ENCODE peak calls at places on chromosomes 16 and 17, in four cellular contexts. One of them, this sample, is unnamed.

GRCh38 chr17:16486373-16487250 is 5.4 kb downstream of the LRRC75A start:
- DNase-seq in GM12878: no peak
- DNase-seq in WTC11: peak; percentile 50
- DNase-seq in HCT116: no peak
- DNase-seq in this sample: no peak

GRCh38 chr17:60167095-60167741 is 17.4 kb downstream of the CA4 start:
- DNase-seq in GM12878: no peak
- DNase-seq in WTC11: no peak
- DNase-seq in HCT116: no peak
- DNase-seq in this sample: no peak

GRCh38 chr16:89716493-89716892 is 4.2 kb downstream of the VPS9D1 start:
- DNase-seq in GM12878: no peak
- DNase-seq in WTC11: no peak
- DNase-seq in HCT116: no peak
- DNase-seq in this sample: no peak

GRCh38 chr16:72085002-72085401 is 8.4 kb downstream of the TXNL4B start:
- DNase-seq in GM12878: no peak
- DNase-seq in WTC11: no peak
- DNase-seq in HCT116: no peak
- DNase-seq in this sample: no peak

GRCh38 chr17:21275047-21275578 is 9.4 kb upstream of the MAP2K3 start:
- DNase-seq in GM12878: no peak
- DNase-seq in WTC11: no peak
- DNase-seq in HCT116: no peak
- DNase-seq in this sample: no peak

GRCh38 chr16:81457326-81458133 is 12.9 kb downstream of the CMIP start:
- DNase-seq in GM12878: no peak
- DNase-seq in WTC11: no peak
- DNase-seq in HCT116: peak; percentile 16
- DNase-seq in this sample: no peak

GRCh38 chr16:23187341-23187740 is 4.8 kb downstream of the SCNN1G start:
- DNase-seq in GM12878: no peak
- DNase-seq in WTC11: no peak
- DNase-seq in HCT116: no peak
- DNase-seq in this sample: no peak

GRCh38 chr17:63949576-63950250 is 17.6 kb upstream of the CD79B start:
- DNase-seq in GM12878: no peak
- DNase-seq in WTC11: no peak
- DNase-seq in HCT116: no peak
- DNase-seq in this sample: no peak

GRCh38 chr16:2385441-2385840 is 43.8 kb upstream of the CCNF start:
- DNase-seq in GM12878: no peak
- DNase-seq in WTC11: no peak
- DNase-seq in HCT116: no peak
- DNase-seq in this sample: no peak

GRCh38 chr17:37392024-37392590 is 14.5 kb downstream of the ACACA start:
- DNase-seq in GM12878: no peak
- DNase-seq in WTC11: no peak
- DNase-seq in HCT116: no peak
- DNase-seq in this sample: no peak

GRCh38 chr16:53080345-53081031 is 25.7 kb downstream of the CHD9 start:
- DNase-seq in GM12878: no peak
- DNase-seq in WTC11: no peak
- DNase-seq in HCT116: no peak
- DNase-seq in this sample: no peak

GRCh38 chr17:6457688-6458190 is 13.5 kb downstream of the PIMREG start:
- DNase-seq in GM12878: no peak
- DNase-seq in WTC11: no peak
- DNase-seq in HCT116: no peak
- DNase-seq in this sample: no peak

GRCh38 chr17:6455321-6455705 is 11.1 kb downstream of the PIMREG start:
- DNase-seq in GM12878: no peak
- DNase-seq in WTC11: peak; percentile 62
- DNase-seq in HCT116: no peak
- DNase-seq in this sample: no peak

GRCh38 chr17:6454495-6455320 is 10.5 kb downstream of the PIMREG start:
- DNase-seq in GM12878: no peak
- DNase-seq in WTC11: peak; percentile 53
- DNase-seq in HCT116: no peak
- DNase-seq in this sample: no peak

GRCh38 chr17:6456914-6457687 is 12.8 kb downstream of the PIMREG start:
- DNase-seq in GM12878: no peak
- DNase-seq in WTC11: no peak
- DNase-seq in HCT116: no peak
- DNase-seq in this sample: no peak

DNA sequence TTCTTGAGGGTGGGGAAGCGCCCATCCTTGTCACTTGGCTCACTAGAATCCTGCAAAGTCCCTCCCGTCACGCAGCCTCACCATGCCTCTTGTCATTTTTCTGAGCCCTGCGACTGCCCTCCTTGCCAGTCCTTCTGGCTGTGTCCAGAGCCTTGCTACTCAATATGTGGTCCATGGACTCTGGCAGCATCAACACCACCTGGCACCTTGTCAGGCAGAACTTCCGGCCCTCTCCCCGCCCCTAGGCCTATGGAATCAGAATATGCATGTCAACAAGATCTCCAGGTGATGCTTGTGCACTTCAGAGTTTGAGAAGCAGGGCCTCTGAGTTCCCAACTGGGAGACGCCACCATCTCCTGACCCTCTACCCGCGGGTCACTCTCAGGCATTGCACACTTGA is 12.1 kb downstream of the PIMREG start:
- DNase-seq in GM12878: no peak
- DNase-seq in WTC11: no peak
- DNase-seq in HCT116: no peak
- DNase-seq in this sample: no peak
- TF ChIP-seq SP1 in GM12878: no peak
- TF ChIP-seq SP1 in WTC11: no peak
- TF ChIP-seq SP1 in HCT116: no peak
- TF ChIP-seq SP1 in this sample: no peak

GRCh38 chr16:11231367-11231970 is 24.5 kb downstream of the SOCS1 start:
- DNase-seq in GM12878: no peak
- DNase-seq in WTC11: no peak
- DNase-seq in HCT116: no peak
- DNase-seq in this sample: no peak

GRCh38 chr16:11232302-11232851 is 23.6 kb downstream of the SOCS1 start:
- DNase-seq in GM12878: no peak
- DNase-seq in WTC11: no peak
- DNase-seq in HCT116: no peak
- DNase-seq in this sample: no peak

GRCh38 chr16:11232852-11233726 is 22.9 kb downstream of the SOCS1 start:
- DNase-seq in GM12878: no peak
- DNase-seq in WTC11: peak; percentile 56
- DNase-seq in HCT116: no peak
- DNase-seq in this sample: no peak

GRCh38 chr16:11229432-11229831 is 26.6 kb downstream of the SOCS1 start:
- DNase-seq in GM12878: no peak
- DNase-seq in WTC11: no peak
- DNase-seq in HCT116: no peak
- DNase-seq in this sample: no peak

GRCh38 chr16:11229906-11230305 is 26.1 kb downstream of the SOCS1 start:
- DNase-seq in GM12878: no peak
- DNase-seq in WTC11: no peak
- DNase-seq in HCT116: no peak
- DNase-seq in this sample: no peak
- TF ChIP-seq SP1 in GM12878: no peak
- TF ChIP-seq SP1 in WTC11: no peak
- TF ChIP-seq SP1 in HCT116: no peak
- TF ChIP-seq SP1 in this sample: no peak

DNA sequence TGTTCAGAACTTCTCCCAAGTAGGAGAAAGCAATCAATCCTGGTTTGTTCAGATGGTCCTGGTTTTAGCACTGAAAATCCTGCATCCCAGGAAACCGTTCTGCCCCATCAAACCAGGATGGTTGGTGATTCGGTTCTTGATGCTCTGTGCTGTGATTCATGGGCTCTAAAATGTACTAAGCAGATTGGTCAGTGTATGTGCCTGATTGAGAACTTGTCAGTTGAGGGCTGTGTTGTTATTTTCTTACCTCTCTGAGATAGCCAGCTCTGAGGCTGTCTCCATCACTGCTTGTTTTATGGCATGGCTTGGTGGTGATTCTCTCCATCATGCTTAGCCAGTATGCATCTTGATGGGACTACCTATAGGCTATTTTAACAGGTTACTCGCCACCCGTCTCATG is 246.9 kb upstream of the RBFOX1 start:
- DNase-seq in GM12878: no peak
- DNase-seq in WTC11: no peak
- DNase-seq in HCT116: no peak
- DNase-seq in this sample: no peak
- TF ChIP-seq SP1 in GM12878: no peak
- TF ChIP-seq SP1 in WTC11: no peak
- TF ChIP-seq SP1 in HCT116: no peak
- TF ChIP-seq SP1 in this sample: no peak

GRCh38 chr17:77957215-77957868 is 1.2 kb upstream of the TNRC6C start:
- DNase-seq in GM12878: peak; percentile 12
- DNase-seq in WTC11: no peak
- DNase-seq in HCT116: no peak
- DNase-seq in this sample: no peak
- TF ChIP-seq SP1 in GM12878: no peak
- TF ChIP-seq SP1 in WTC11: no peak
- TF ChIP-seq SP1 in HCT116: no peak
- TF ChIP-seq SP1 in this sample: no peak

GRCh38 chr16:4330277-4330882 is 14.5 kb downstream of the GLIS2 start:
- DNase-seq in GM12878: no peak
- DNase-seq in WTC11: peak; percentile 86
- DNase-seq in HCT116: no peak
- DNase-seq in this sample: peak; percentile 82
- TF ChIP-seq SP1 in GM12878: no peak
- TF ChIP-seq SP1 in WTC11: no peak
- TF ChIP-seq SP1 in HCT116: no peak
- TF ChIP-seq SP1 in this sample: no peak

DNA sequence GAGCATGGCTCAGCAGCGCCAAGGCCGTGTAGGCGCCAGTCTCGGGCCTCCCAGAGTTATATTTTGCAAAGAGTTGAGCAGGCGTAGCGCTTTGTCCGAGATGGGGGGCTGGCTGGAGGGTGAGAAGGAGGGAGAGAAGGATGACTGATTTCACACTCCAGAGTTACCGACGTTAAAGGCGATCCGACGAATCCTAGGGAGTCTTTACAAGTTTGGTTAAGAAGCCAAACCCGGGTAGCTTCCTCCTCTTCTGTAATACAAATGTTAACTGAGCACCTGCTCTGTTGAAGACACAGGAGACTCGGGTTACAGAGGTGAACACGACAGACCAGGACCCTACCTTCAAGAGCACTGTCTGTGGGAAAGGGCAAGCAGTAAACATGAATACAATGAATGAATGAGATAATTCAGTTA is 805 bp downstream of the POLR2A start:
- DNase-seq in GM12878: no peak
- DNase-seq in WTC11: no peak
- DNase-seq in HCT116: no peak
- DNase-seq in this sample: no peak
- TF ChIP-seq SP1 in GM12878: no peak
- TF ChIP-seq SP1 in WTC11: no peak
- TF ChIP-seq SP1 in HCT116: no peak
- TF ChIP-seq SP1 in this sample: no peak